ENCODE peak calls at places on chromosome 5, in nine cellular contexts. X, M, N, T, V, F, Y, Z and P are unnamed samples.

GRCh38 chr5:164345173-164345572 is 839.8 kb downstream of the MAT2B start:
- DNase-seq in M (no peak), Z (peak; percentile 47), V (peak; percentile 4), T (no peak), F (peak; percentile 34), Y (no peak), X (no peak), N (no peak), P (peak; percentile 20)

GRCh38 chr5:91059409-91059808 is 323.7 kb downstream of the ARRDC3 start:
- DNase-seq in F (no peak), T (no peak), V (peak; percentile 18), Y (no peak), Z (no peak), N (no peak), M (no peak), X (no peak), P (no peak)

GRCh38 chr5:10756539-10756938 is 4.5 kb downstream of the DAP start:
- DNase-seq in T (no peak), N (no peak), V (peak; percentile 17), F (peak; percentile 50), Z (peak; percentile 12), Y (no peak), M (no peak), X (no peak), P (no peak)

GRCh38 chr5:179313849-179314521 is 31.3 kb downstream of the ADAMTS2 start:
- DNase-seq in V (peak; percentile 49), N (peak; percentile 63), T (no peak), X (no peak), M (no peak), Z (peak; percentile 91), Y (peak; percentile 75), F (peak; percentile 77), P (no peak)

GRCh38 chr5:90739567-90739966 is 181.0 kb downstream of the ADGRV1 start:
- DNase-seq in N (no peak), V (no peak), T (no peak), Y (no peak), X (no peak), Z (no peak), F (no peak), M (no peak), P (no peak)

GRCh38 chr5:115573133-115573532 is 28.6 kb upstream of the FEM1C start:
- DNase-seq in Y (peak; percentile 20), X (no peak), N (no peak), V (peak; percentile 68), F (no peak), M (no peak), T (no peak), Z (peak; percentile 71), P (no peak)

GRCh38 chr5:154858972-154859950 is 834 bp downstream of the CNOT8 start:
- DNase-seq in Z (no peak), Y (no peak), X (no peak), V (no peak), M (no peak), T (no peak), F (no peak), N (peak; percentile 34), P (no peak)

GRCh38 chr5:19258686-19259085 is 729.3 kb downstream of the CDH18 start:
- DNase-seq in M (no peak), N (no peak), V (no peak), F (no peak), X (no peak), T (no peak), Y (no peak), Z (no peak), P (no peak)

GRCh38 chr5:170254056-170254455 is 21.3 kb downstream of the C5orf58 start:
- DNase-seq in T (peak; percentile 20), Z (no peak), V (peak; percentile 33), F (no peak), M (no peak), N (no peak), X (peak; percentile 71), Y (no peak), P (peak; percentile 83)

GRCh38 chr5:58259685-58260152 is 200.2 kb downstream of the PLK2 start:
- DNase-seq in Y (peak; percentile 62), M (no peak), T (no peak), N (no peak), V (peak; percentile 95), X (no peak), Z (peak; percentile 82), F (no peak), P (peak; percentile 97)

GRCh38 chr5:27402828-27403227 is 364.4 kb upstream of the CDH9 start:
- DNase-seq in Z (no peak), N (no peak), T (no peak), M (no peak), F (no peak), X (no peak), Y (no peak), V (no peak), P (no peak)

GRCh38 chr5:144248015-144248414 is 77.3 kb downstream of the KCTD16 start:
- DNase-seq in T (no peak), V (no peak), F (no peak), M (no peak), N (no peak), X (no peak), Y (no peak), Z (no peak), P (no peak)

GRCh38 chr5:92017786-92018185 is 634.7 kb upstream of the ARRDC3 start:
- DNase-seq in Y (peak; percentile 65), M (no peak), V (peak; percentile 55), X (no peak), T (no peak), F (no peak), Z (peak; percentile 97), N (no peak), P (peak; percentile 53)

GRCh38 chr5:51665295-51665593 is 282.0 kb downstream of the ISL1 start:
- DNase-seq in T (no peak), V (no peak), Z (no peak), Y (no peak), X (no peak), M (no peak), F (no peak), N (no peak), P (no peak)

GRCh38 chr5:15693933-15694332 is 194.0 kb downstream of the FBXL7 start:
- DNase-seq in N (no peak), M (no peak), X (no peak), Y (no peak), T (no peak), V (no peak), Z (no peak), F (no peak), P (no peak)

GRCh38 chr5:123094919-123095693 is 6.1 kb downstream of the PRDM6 start:
- DNase-seq in M (no peak), Y (no peak), Z (no peak), X (no peak), F (no peak), T (no peak), V (peak; percentile 29), N (no peak), P (no peak)

GRCh38 chr5:151213803-151214613 is 9.9 kb downstream of the CCDC69 start:
- DNase-seq in T (peak; percentile 58), Z (peak; percentile 44), X (peak; percentile 83), Y (no peak), N (peak; percentile 74), V (peak; percentile 82), F (peak; percentile 66), M (peak; percentile 77), P (no peak)

GRCh38 chr5:6905883-6906282 is 192.7 kb downstream of the TENT4A start:
- DNase-seq in X (no peak), T (no peak), Y (no peak), N (no peak), F (no peak), M (no peak), Z (no peak), V (peak; percentile 48), P (no peak)

GRCh38 chr5:158154226-158155005 is 295.5 kb upstream of the CLINT1 start:
- DNase-seq in V (peak; percentile 91), X (no peak), Y (peak; percentile 44), N (no peak), T (no peak), Z (peak; percentile 88), M (no peak), F (no peak), P (peak; percentile 95)

GRCh38 chr5:59259238-59259637 is 634.3 kb downstream of the PDE4D start:
- DNase-seq in N (no peak), F (no peak), M (no peak), T (no peak), Z (no peak), Y (no peak), V (no peak), X (no peak), P (no peak)

GRCh38 chr5:77906806-77907205 is 130.7 kb upstream of the TBCA start:
- DNase-seq in T (no peak), Y (no peak), F (no peak), Z (peak; percentile 62), X (no peak), V (peak; percentile 24), N (no peak), M (no peak), P (peak; percentile 82)

GRCh38 chr5:96968074-96968473 is 32.2 kb downstream of the LNPEP start:
- DNase-seq in Z (peak; percentile 58), F (no peak), N (no peak), T (no peak), V (peak; percentile 68), M (no peak), X (no peak), Y (peak; percentile 21), P (peak; percentile 75)

GRCh38 chr5:130337179-130337888 is 433.1 kb downstream of the CHSY3 start:
- DNase-seq in T (no peak), V (no peak), M (no peak), X (no peak), F (no peak), Y (peak; percentile 1), N (no peak), Z (peak; percentile 90), P (peak; percentile 79)